ENCODE peak calls at places on chromosome 3, in five cellular contexts. One of them, this sample, is unnamed.

GRCh38 chr3:134029734-134030381 is at the start of gene SLCO2A1:
- DNase-seq in progenitor cell of endocrine pancreas: peak
- DNase-seq in right lobe of liver: no peak
- DNase-seq in RWPE1: peak
- DNase-seq in AG09309: no peak
- DNase-seq in this sample: no peak

GRCh38 chr3:33146791-33147445 is 33.1 kb downstream of the CRTAP start:
- DNase-seq in progenitor cell of endocrine pancreas: no peak
- DNase-seq in right lobe of liver: no peak
- DNase-seq in RWPE1: no peak
- DNase-seq in AG09309: peak
- DNase-seq in this sample: no peak

GRCh38 chr3:16513141-16514020 is at the start of gene RFTN1:
- DNase-seq in progenitor cell of endocrine pancreas: peak
- DNase-seq in right lobe of liver: peak
- DNase-seq in RWPE1: peak
- DNase-seq in AG09309: no peak
- DNase-seq in this sample: no peak

GRCh38 chr3:32758375-32758753 is 59.4 kb upstream of the TRIM71 start:
- DNase-seq in progenitor cell of endocrine pancreas: no peak
- DNase-seq in right lobe of liver: no peak
- DNase-seq in RWPE1: no peak
- DNase-seq in AG09309: no peak
- DNase-seq in this sample: no peak

GRCh38 chr3:106822204-106822603 is 555.0 kb upstream of the CCDC54 start:
- DNase-seq in progenitor cell of endocrine pancreas: no peak
- DNase-seq in right lobe of liver: no peak
- DNase-seq in RWPE1: no peak
- DNase-seq in AG09309: no peak
- DNase-seq in this sample: no peak

GRCh38 chr3:120615863-120616599 is 19.9 kb downstream of the NDUFB4 start:
- DNase-seq in progenitor cell of endocrine pancreas: no peak
- DNase-seq in right lobe of liver: no peak
- DNase-seq in RWPE1: no peak
- DNase-seq in AG09309: no peak
- DNase-seq in this sample: peak

GRCh38 chr3:116064646-116065045 is 380.6 kb downstream of the LSAMP start:
- DNase-seq in progenitor cell of endocrine pancreas: no peak
- DNase-seq in right lobe of liver: no peak
- DNase-seq in RWPE1: peak
- DNase-seq in AG09309: no peak
- DNase-seq in this sample: no peak

GRCh38 chr3:184645304-184645703 is 66.6 kb downstream of the MAGEF1 start:
- DNase-seq in progenitor cell of endocrine pancreas: no peak
- DNase-seq in right lobe of liver: no peak
- DNase-seq in RWPE1: no peak
- DNase-seq in AG09309: no peak
- DNase-seq in this sample: no peak

GRCh38 chr3:194269610-194270145 is 81.5 kb downstream of the CPN2 start:
- DNase-seq in progenitor cell of endocrine pancreas: no peak
- DNase-seq in right lobe of liver: peak
- DNase-seq in RWPE1: no peak
- DNase-seq in AG09309: no peak
- DNase-seq in this sample: no peak
- TF ChIP-seq CTCF in progenitor cell of endocrine pancreas: peak
- TF ChIP-seq CTCF in right lobe of liver: peak
- TF ChIP-seq CTCF in RWPE1: no peak
- TF ChIP-seq CTCF in AG09309: peak
- TF ChIP-seq CTCF in this sample: peak

GRCh38 chr3:139506792-139507191 is 30.5 kb upstream of the RBP2 start:
- DNase-seq in progenitor cell of endocrine pancreas: no peak
- DNase-seq in right lobe of liver: no peak
- DNase-seq in RWPE1: no peak
- DNase-seq in AG09309: no peak
- DNase-seq in this sample: no peak
- TF ChIP-seq CTCF in progenitor cell of endocrine pancreas: no peak
- TF ChIP-seq CTCF in right lobe of liver: no peak
- TF ChIP-seq CTCF in RWPE1: no peak
- TF ChIP-seq CTCF in AG09309: no peak
- TF ChIP-seq CTCF in this sample: no peak

GRCh38 chr3:39166134-39166710 is 12.8 kb upstream of the CSRNP1 start:
- DNase-seq in progenitor cell of endocrine pancreas: no peak
- DNase-seq in right lobe of liver: no peak
- DNase-seq in RWPE1: no peak
- DNase-seq in AG09309: peak
- DNase-seq in this sample: no peak
- TF ChIP-seq CTCF in progenitor cell of endocrine pancreas: no peak
- TF ChIP-seq CTCF in right lobe of liver: no peak
- TF ChIP-seq CTCF in RWPE1: no peak
- TF ChIP-seq CTCF in AG09309: no peak
- TF ChIP-seq CTCF in this sample: no peak

GRCh38 chr3:25664066-25664809 is 469 bp downstream of the TOP2B start:
- DNase-seq in progenitor cell of endocrine pancreas: peak
- DNase-seq in right lobe of liver: peak
- DNase-seq in RWPE1: no peak
- DNase-seq in AG09309: no peak
- DNase-seq in this sample: peak
- TF ChIP-seq CTCF in progenitor cell of endocrine pancreas: no peak
- TF ChIP-seq CTCF in right lobe of liver: no peak
- TF ChIP-seq CTCF in RWPE1: no peak
- TF ChIP-seq CTCF in AG09309: no peak
- TF ChIP-seq CTCF in this sample: no peak